ENCODE peak calls at places on chromosomes 6 and 20, in eight cellular contexts. One of them, this sample, is unnamed.
A peak's percentile ranks its signal among the peaks of the same experiment; 100 is the strongest.

GRCh38 chr6:92647630-92648029 is 771.7 kb downstream of the EPHA7 start:
- DNase-seq in sigmoid colon: no peak
- DNase-seq in thoracic aorta: no peak
- DNase-seq in upper lobe of left lung: peak; percentile 26
- DNase-seq in right atrium auricular region: no peak
- DNase-seq in suprapubic skin: no peak
- DNase-seq in brain microvascular endothelial cell: no peak
- DNase-seq in heart right ventricle: no peak
- DNase-seq in this sample: no peak

GRCh38 chr20:25511183-25511582 is 74.1 kb downstream of the NINL start:
- DNase-seq in sigmoid colon: no peak
- DNase-seq in thoracic aorta: no peak
- DNase-seq in upper lobe of left lung: no peak
- DNase-seq in right atrium auricular region: no peak
- DNase-seq in suprapubic skin: no peak
- DNase-seq in brain microvascular endothelial cell: no peak
- DNase-seq in heart right ventricle: no peak
- DNase-seq in this sample: no peak

GRCh38 chr20:31363295-31363694 is 5.1 kb upstream of the DEFB118 start:
- DNase-seq in sigmoid colon: no peak
- DNase-seq in thoracic aorta: no peak
- DNase-seq in upper lobe of left lung: no peak
- DNase-seq in right atrium auricular region: no peak
- DNase-seq in suprapubic skin: no peak
- DNase-seq in brain microvascular endothelial cell: no peak
- DNase-seq in heart right ventricle: no peak
- DNase-seq in this sample: no peak

GRCh38 chr6:22681761-22682160 is 112.4 kb downstream of the HDGFL1 start:
- DNase-seq in sigmoid colon: no peak
- DNase-seq in thoracic aorta: no peak
- DNase-seq in upper lobe of left lung: no peak
- DNase-seq in right atrium auricular region: no peak
- DNase-seq in suprapubic skin: no peak
- DNase-seq in brain microvascular endothelial cell: no peak
- DNase-seq in heart right ventricle: no peak
- DNase-seq in this sample: no peak

GRCh38 chr6:159170999-159171712 is 2.0 kb downstream of the FNDC1 start:
- DNase-seq in sigmoid colon: no peak
- DNase-seq in thoracic aorta: no peak
- DNase-seq in upper lobe of left lung: no peak
- DNase-seq in right atrium auricular region: no peak
- DNase-seq in suprapubic skin: no peak
- DNase-seq in brain microvascular endothelial cell: peak; percentile 84
- DNase-seq in heart right ventricle: no peak
- DNase-seq in this sample: no peak

GRCh38 chr6:132919476-132919875 is 105.1 kb downstream of the RPS12 start:
- DNase-seq in sigmoid colon: peak; percentile 86
- DNase-seq in thoracic aorta: no peak
- DNase-seq in upper lobe of left lung: peak; percentile 80
- DNase-seq in right atrium auricular region: peak; percentile 62
- DNase-seq in suprapubic skin: no peak
- DNase-seq in brain microvascular endothelial cell: peak; percentile 78
- DNase-seq in heart right ventricle: peak; percentile 53
- DNase-seq in this sample: no peak

GRCh38 chr6:41636803-41637178 is 1.5 kb upstream of the MDFI start:
- DNase-seq in sigmoid colon: peak; percentile 69
- DNase-seq in thoracic aorta: no peak
- DNase-seq in upper lobe of left lung: peak; percentile 65
- DNase-seq in right atrium auricular region: no peak
- DNase-seq in suprapubic skin: peak; percentile 87
- DNase-seq in brain microvascular endothelial cell: no peak
- DNase-seq in heart right ventricle: no peak
- DNase-seq in this sample: no peak

GRCh38 chr20:21555470-21556120 is 41.7 kb upstream of the NKX2-2 start:
- DNase-seq in sigmoid colon: no peak
- DNase-seq in thoracic aorta: no peak
- DNase-seq in upper lobe of left lung: no peak
- DNase-seq in right atrium auricular region: no peak
- DNase-seq in suprapubic skin: no peak
- DNase-seq in brain microvascular endothelial cell: no peak
- DNase-seq in heart right ventricle: no peak
- DNase-seq in this sample: no peak

GRCh38 chr6:120779441-120779840 is 554.8 kb downstream of the TBC1D32 start:
- DNase-seq in sigmoid colon: no peak
- DNase-seq in thoracic aorta: no peak
- DNase-seq in upper lobe of left lung: no peak
- DNase-seq in right atrium auricular region: no peak
- DNase-seq in suprapubic skin: no peak
- DNase-seq in brain microvascular endothelial cell: no peak
- DNase-seq in heart right ventricle: no peak
- DNase-seq in this sample: no peak

GRCh38 chr20:23049933-23050838 is 714 bp upstream of the THBD start:
- DNase-seq in sigmoid colon: peak; percentile 72
- DNase-seq in thoracic aorta: no peak
- DNase-seq in upper lobe of left lung: peak; percentile 75
- DNase-seq in right atrium auricular region: peak; percentile 74
- DNase-seq in suprapubic skin: peak; percentile 88
- DNase-seq in brain microvascular endothelial cell: peak; percentile 19
- DNase-seq in heart right ventricle: peak; percentile 62
- DNase-seq in this sample: no peak

GRCh38 chr6:168075787-168076202 is 3.2 kb downstream of the FRMD1 start:
- DNase-seq in sigmoid colon: no peak
- DNase-seq in thoracic aorta: no peak
- DNase-seq in upper lobe of left lung: no peak
- DNase-seq in right atrium auricular region: no peak
- DNase-seq in suprapubic skin: no peak
- DNase-seq in brain microvascular endothelial cell: no peak
- DNase-seq in heart right ventricle: no peak
- DNase-seq in this sample: no peak

GRCh38 chr20:58864346-58864745 is 11.8 kb downstream of the GNAS start:
- DNase-seq in sigmoid colon: no peak
- DNase-seq in thoracic aorta: no peak
- DNase-seq in upper lobe of left lung: no peak
- DNase-seq in right atrium auricular region: no peak
- DNase-seq in suprapubic skin: no peak
- DNase-seq in brain microvascular endothelial cell: no peak
- DNase-seq in heart right ventricle: no peak
- DNase-seq in this sample: no peak

GRCh38 chr6:22132662-22133061 is 164.2 kb downstream of the PRL start:
- DNase-seq in sigmoid colon: no peak
- DNase-seq in thoracic aorta: no peak
- DNase-seq in upper lobe of left lung: no peak
- DNase-seq in right atrium auricular region: no peak
- DNase-seq in suprapubic skin: no peak
- DNase-seq in brain microvascular endothelial cell: no peak
- DNase-seq in heart right ventricle: no peak
- DNase-seq in this sample: no peak

GRCh38 chr6:125872259-125872921 is 81.6 kb downstream of the NCOA7 start:
- DNase-seq in sigmoid colon: no peak
- DNase-seq in thoracic aorta: no peak
- DNase-seq in upper lobe of left lung: no peak
- DNase-seq in right atrium auricular region: no peak
- DNase-seq in suprapubic skin: no peak
- DNase-seq in brain microvascular endothelial cell: no peak
- DNase-seq in heart right ventricle: no peak
- DNase-seq in this sample: no peak

GRCh38 chr20:19779634-19780033 is 21.6 kb downstream of the RIN2 start:
- DNase-seq in sigmoid colon: no peak
- DNase-seq in thoracic aorta: no peak
- DNase-seq in upper lobe of left lung: no peak
- DNase-seq in right atrium auricular region: no peak
- DNase-seq in suprapubic skin: no peak
- DNase-seq in brain microvascular endothelial cell: no peak
- DNase-seq in heart right ventricle: no peak
- DNase-seq in this sample: no peak

GRCh38 chr6:40962241-40962640 is 76.8 kb downstream of the UNC5CL start:
- DNase-seq in sigmoid colon: no peak
- DNase-seq in thoracic aorta: no peak
- DNase-seq in upper lobe of left lung: no peak
- DNase-seq in right atrium auricular region: no peak
- DNase-seq in suprapubic skin: no peak
- DNase-seq in brain microvascular endothelial cell: peak; percentile 73
- DNase-seq in heart right ventricle: no peak
- DNase-seq in this sample: no peak

GRCh38 chr6:127834136-127834535 is 66.7 kb downstream of the THEMIS start:
- DNase-seq in sigmoid colon: no peak
- DNase-seq in thoracic aorta: no peak
- DNase-seq in upper lobe of left lung: no peak
- DNase-seq in right atrium auricular region: no peak
- DNase-seq in suprapubic skin: no peak
- DNase-seq in brain microvascular endothelial cell: no peak
- DNase-seq in heart right ventricle: no peak
- DNase-seq in this sample: no peak

GRCh38 chr20:57622579-57623381 is 2.6 kb upstream of the ZBP1 start:
- DNase-seq in sigmoid colon: no peak
- DNase-seq in thoracic aorta: no peak
- DNase-seq in upper lobe of left lung: peak; percentile 56
- DNase-seq in right atrium auricular region: peak; percentile 55
- DNase-seq in suprapubic skin: peak; percentile 80
- DNase-seq in brain microvascular endothelial cell: peak; percentile 61
- DNase-seq in heart right ventricle: peak; percentile 26
- DNase-seq in this sample: peak; percentile 67

GRCh38 chr6:157227202-157228166 is 95.8 kb downstream of the TMEM242 start:
- DNase-seq in sigmoid colon: peak; percentile 40
- DNase-seq in thoracic aorta: no peak
- DNase-seq in upper lobe of left lung: no peak
- DNase-seq in right atrium auricular region: peak; percentile 52
- DNase-seq in suprapubic skin: peak; percentile 61
- DNase-seq in brain microvascular endothelial cell: peak; percentile 7
- DNase-seq in heart right ventricle: no peak
- DNase-seq in this sample: no peak
- TF ChIP-seq CTCF in sigmoid colon: no peak
- TF ChIP-seq CTCF in thoracic aorta: no peak
- TF ChIP-seq CTCF in upper lobe of left lung: no peak
- TF ChIP-seq CTCF in right atrium auricular region: peak; percentile 46
- TF ChIP-seq CTCF in suprapubic skin: no peak
- TF ChIP-seq CTCF in brain microvascular endothelial cell: peak; percentile 44
- TF ChIP-seq CTCF in heart right ventricle: peak; percentile 37
- TF ChIP-seq CTCF in this sample: peak; percentile 23

DNA sequence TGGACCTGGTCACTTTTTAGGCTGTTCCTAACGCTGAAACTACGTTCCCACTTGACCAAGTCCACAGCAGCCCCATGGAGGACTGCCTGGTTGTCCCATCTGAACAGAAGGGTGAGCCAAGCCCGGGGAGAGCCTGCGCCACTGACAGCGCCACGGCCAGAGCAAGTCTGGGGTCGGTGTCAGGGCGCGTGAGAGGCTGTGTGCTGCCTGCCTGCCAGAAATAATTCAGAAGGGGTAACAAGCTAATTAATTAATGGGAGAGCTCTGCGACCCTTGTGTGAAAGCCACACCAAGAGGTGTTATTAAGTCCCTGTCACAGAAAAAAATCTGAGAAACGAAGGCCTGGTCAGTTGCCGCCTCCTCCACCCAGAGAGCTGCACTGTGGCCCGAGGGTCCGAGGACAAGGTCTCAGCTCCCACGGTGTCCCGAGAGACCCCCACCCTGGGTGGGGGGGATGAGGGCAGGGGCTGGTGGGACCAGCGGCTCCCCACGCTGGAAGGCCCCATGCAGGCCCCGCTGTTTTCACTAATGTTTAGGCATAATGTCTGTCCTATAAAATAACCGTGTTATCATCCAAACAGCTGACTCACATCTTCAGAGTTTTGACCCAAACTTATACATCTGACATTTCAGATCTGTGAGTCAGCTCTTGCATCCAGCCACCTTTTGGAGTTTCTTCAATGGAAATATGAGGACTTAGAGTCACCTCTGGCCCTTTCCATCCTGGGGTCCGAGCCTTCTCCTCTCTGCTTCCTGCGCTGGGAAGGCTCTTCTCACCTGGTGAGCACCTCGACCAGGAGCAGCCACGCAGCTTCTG is 58.5 kb downstream of the DLL1 start:
- DNase-seq in sigmoid colon: no peak
- DNase-seq in thoracic aorta: no peak
- DNase-seq in upper lobe of left lung: no peak
- DNase-seq in right atrium auricular region: no peak
- DNase-seq in suprapubic skin: no peak
- DNase-seq in brain microvascular endothelial cell: no peak
- DNase-seq in heart right ventricle: no peak
- DNase-seq in this sample: no peak
- H3K27ac ChIP-seq in sigmoid colon: no peak overlapping the region
- H3K27ac ChIP-seq in thoracic aorta: no peak overlapping the region
- H3K27ac ChIP-seq in upper lobe of left lung: no peak overlapping the region
- H3K27ac ChIP-seq in right atrium auricular region: no peak overlapping the region
- H3K27ac ChIP-seq in suprapubic skin: no peak overlapping the region
- H3K27ac ChIP-seq in brain microvascular endothelial cell: no peak overlapping the region
- H3K27ac ChIP-seq in heart right ventricle: no peak overlapping the region
- H3K27ac ChIP-seq in this sample: no peak overlapping the region

DNA sequence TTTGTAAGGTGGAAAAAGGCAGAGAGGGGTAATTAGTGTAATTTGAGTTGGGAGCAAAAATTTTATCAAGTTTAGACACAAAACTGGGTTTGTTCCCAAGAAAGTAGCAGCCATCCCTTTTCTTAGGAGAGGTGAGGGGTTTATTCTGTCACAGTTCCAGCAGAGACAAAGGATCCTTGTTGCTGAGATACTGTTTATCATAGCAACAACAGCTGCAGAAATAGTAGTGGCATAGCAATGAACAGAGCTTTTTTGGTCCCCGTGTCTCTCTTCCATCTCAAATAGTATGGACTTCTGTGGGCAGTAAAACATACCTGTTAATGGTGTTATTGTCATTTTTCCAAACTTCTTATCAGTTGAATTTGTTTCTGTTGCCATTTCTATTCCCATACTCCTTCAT is 23.9 kb downstream of the ZKSCAN8 start:
- DNase-seq in sigmoid colon: no peak
- DNase-seq in thoracic aorta: no peak
- DNase-seq in upper lobe of left lung: no peak
- DNase-seq in right atrium auricular region: no peak
- DNase-seq in suprapubic skin: no peak
- DNase-seq in brain microvascular endothelial cell: no peak
- DNase-seq in heart right ventricle: no peak
- DNase-seq in this sample: no peak
- H3K27me3 ChIP-seq in sigmoid colon: no peaks in the 10 kb centered on the region
- H3K27me3 ChIP-seq in thoracic aorta: no peaks in the 10 kb centered on the region
- H3K27me3 ChIP-seq in upper lobe of left lung: no peaks in the 10 kb centered on the region
- H3K27me3 ChIP-seq in right atrium auricular region: no peaks in the 10 kb centered on the region
- H3K27me3 ChIP-seq in suprapubic skin: no peaks in the 10 kb centered on the region
- H3K27me3 ChIP-seq in brain microvascular endothelial cell: no peaks in the 10 kb centered on the region
- H3K27me3 ChIP-seq in heart right ventricle: no peaks in the 10 kb centered on the region
- H3K27me3 ChIP-seq in this sample: no peaks in the 10 kb centered on the region

DNA sequence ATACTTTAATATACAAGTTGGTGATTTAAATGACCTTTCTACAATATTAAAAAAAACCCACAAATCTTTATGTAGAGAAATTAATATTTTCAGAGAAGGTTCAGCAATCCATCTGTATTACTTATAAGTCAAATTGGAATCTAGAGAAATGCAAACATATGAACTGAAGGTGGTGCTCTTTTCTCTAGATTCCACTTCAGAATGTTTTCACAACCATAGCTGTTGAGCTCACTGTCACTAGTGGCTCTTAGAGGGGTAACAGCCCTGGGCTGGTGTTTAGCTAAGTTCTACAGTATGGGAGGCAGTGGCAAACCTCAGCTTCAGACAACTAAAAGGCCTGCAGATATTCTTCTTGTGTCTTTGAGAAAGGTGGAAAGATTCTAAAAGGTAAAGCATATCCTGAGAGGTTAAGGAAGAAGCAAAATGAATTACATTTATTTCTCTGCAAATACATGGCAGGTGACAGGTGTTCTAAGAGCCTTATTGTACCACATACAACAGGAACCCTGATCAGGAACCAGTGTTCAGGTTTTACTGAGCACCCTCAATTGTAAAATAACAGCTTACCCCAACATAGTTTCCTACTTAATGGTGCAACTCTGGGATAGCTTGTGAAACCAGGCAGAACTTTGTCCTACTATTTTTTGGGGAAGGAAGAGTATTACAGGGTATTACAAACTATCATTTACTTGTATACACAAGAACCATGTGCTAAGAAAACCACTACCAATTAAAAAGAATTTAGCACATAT is 56.6 kb upstream of the SAMHD1 start:
- DNase-seq in sigmoid colon: no peak
- DNase-seq in thoracic aorta: no peak
- DNase-seq in upper lobe of left lung: no peak
- DNase-seq in right atrium auricular region: no peak
- DNase-seq in suprapubic skin: no peak
- DNase-seq in brain microvascular endothelial cell: peak; percentile 43
- DNase-seq in heart right ventricle: no peak
- DNase-seq in this sample: no peak
- TF ChIP-seq CTCF in sigmoid colon: no peak
- TF ChIP-seq CTCF in thoracic aorta: no peak
- TF ChIP-seq CTCF in upper lobe of left lung: no peak
- TF ChIP-seq CTCF in right atrium auricular region: peak; percentile 19
- TF ChIP-seq CTCF in suprapubic skin: no peak
- TF ChIP-seq CTCF in brain microvascular endothelial cell: peak; percentile 47
- TF ChIP-seq CTCF in heart right ventricle: peak; percentile 44
- TF ChIP-seq CTCF in this sample: peak; percentile 83